ENCODE peak calls at places on chromosomes 16 and 17, in four cellular contexts. I, A, C and J are unnamed samples.

GRCh38 chr17:74659898-74660297 is 36.4 kb upstream of the CD300E start:
- DNase-seq in I (no peak), C (no peak), A (no peak), J (no peak)

GRCh38 chr17:55437165-55437605 is 15.6 kb upstream of the MMD start:
- DNase-seq in I (no peak), A (no peak), C (no peak), J (no peak)

GRCh38 chr17:67280279-67280678 is 35.3 kb upstream of the HELZ start:
- DNase-seq in A (no peak), I (no peak), C (peak; percentile 51), J (no peak)

GRCh38 chr17:7027335-7027734 is 4.5 kb downstream of the BCL6B start:
- DNase-seq in C (no peak), I (no peak), A (no peak), J (no peak)

GRCh38 chr17:9672266-9672665 is 26.9 kb downstream of the USP43 start:
- DNase-seq in C (no peak), A (no peak), I (peak; percentile 30), J (no peak)

GRCh38 chr16:67942200-67942509 is 1.8 kb downstream of the LCAT start:
- DNase-seq in I (peak; percentile 45), C (peak; percentile 44), A (no peak), J (no peak)

GRCh38 chr16:4410335-4411075 is 5.9 kb downstream of the CORO7 start:
- DNase-seq in I (peak; percentile 90), C (peak; percentile 91), A (no peak), J (no peak)

GRCh38 chr17:47192549-47192948 is 3.5 kb upstream of the CDC27 start:
- DNase-seq in A (no peak), I (peak; percentile 26), C (no peak), J (no peak)

GRCh38 chr17:64112978-64113377 is 17.0 kb downstream of the ERN1 start:
- DNase-seq in C (no peak), I (no peak), A (no peak), J (no peak)

GRCh38 chr17:43468746-43469544 is 14.8 kb upstream of the DHX8 start:
- DNase-seq in A (peak; percentile 49), C (peak; percentile 48), I (peak; percentile 96), J (no peak)

GRCh38 chr17:57861737-57862409 is 12.0 kb upstream of the MRPS23 start:
- DNase-seq in A (no peak), C (no peak), I (peak; percentile 60), J (no peak)

GRCh38 chr17:61382796-61383688 is 16.6 kb upstream of the TBX2 start:
- DNase-seq in A (no peak), C (no peak), I (no peak), J (no peak)

GRCh38 chr16:56848056-56848936 is 16.7 kb upstream of the SLC12A3 start:
- DNase-seq in A (no peak), C (peak; percentile 74), I (peak; percentile 88), J (no peak)

GRCh38 chr17:40415390-40415789 is 2.3 kb downstream of the TOP2A start:
- DNase-seq in C (peak; percentile 70), I (peak; percentile 56), A (no peak), J (peak; percentile 14)

GRCh38 chr17:280901-281300 is 71.7 kb downstream of the RPH3AL start:
- DNase-seq in C (no peak), I (no peak), A (no peak), J (no peak)

GRCh38 chr16:10812352-10813122 is 6.1 kb downstream of the TVP23A start:
- DNase-seq in C (no peak), I (no peak), A (no peak), J (no peak)

GRCh38 chr17:51801626-51802025 is 356.9 kb downstream of the CA10 start:
- DNase-seq in A (no peak), C (no peak), I (no peak), J (no peak)

GRCh38 chr16:55543470-55543869 is 23.0 kb upstream of the CAPNS2 start:
- DNase-seq in A (no peak), I (peak; percentile 63), C (peak; percentile 68), J (no peak)

GRCh38 chr17:1931759-1932579 is 93.2 kb downstream of the RTN4RL1 start:
- DNase-seq in I (peak; percentile 29), C (no peak), A (no peak), J (no peak)

GRCh38 chr17:44353656-44354331 is 8.7 kb downstream of the GRN start:
- DNase-seq in C (no peak), I (peak; percentile 37), A (no peak), J (no peak)

GRCh38 chr16:53098526-53099317 is 43.9 kb downstream of the CHD9 start:
- DNase-seq in C (peak; percentile 99), A (peak; percentile 82), I (peak; percentile 94), J (peak; percentile 97)

GRCh38 chr17:62627219-62627903 is at the start of gene MRC2:
- DNase-seq in C (peak; percentile 84), I (peak; percentile 83), A (no peak), J (no peak)

GRCh38 chr17:58703137-58703846 is 10.9 kb downstream of the RAD51C start:
- DNase-seq in I (peak; percentile 55), C (peak; percentile 82), A (no peak), J (no peak)

GRCh38 chr17:21034350-21035235 is 8.2 kb downstream of the USP22 start:
- DNase-seq in A (no peak), I (peak; percentile 37), C (no peak), J (peak; percentile 10)

GRCh38 chr17:27430882-27431491 is 25.3 kb upstream of the KSR1 start:
- DNase-seq in A (no peak), I (peak; percentile 66), C (peak; percentile 61), J (no peak)